ENCODE peak calls at places on chromosomes 6 and 20, in five cellular contexts. R, V, I, K and F are unnamed samples. For H3K36me3, the result is how much of the 10 kb centered on the place peaks cover.

GRCh38 chr6:168440520-168441433 is at the start of gene SMOC2:
- DNase-seq in I (no peak), V (no peak), R (no peak), K (peak), F (no peak)

GRCh38 chr20:19761853-19762252 is 3.8 kb downstream of the RIN2 start:
- DNase-seq in R (no peak), I (no peak), K (no peak), V (no peak), F (no peak)

GRCh38 chr6:133254552-133255228 is 13.5 kb downstream of the EYA4 start:
- DNase-seq in R (peak), I (no peak), K (no peak), V (no peak), F (no peak)

GRCh38 chr20:36881888-36882287 is 6.0 kb downstream of the TLDC2 start:
- DNase-seq in I (no peak), V (no peak), R (no peak), K (no peak), F (no peak)

GRCh38 chr6:5656226-5656625 is 350.5 kb downstream of the NRN1 start:
- DNase-seq in K (no peak), R (no peak), I (no peak), V (no peak), F (no peak)

GRCh38 chr20:22763257-22763906 is 179.0 kb upstream of the FOXA2 start:
- DNase-seq in I (no peak), K (peak), R (peak), V (no peak), F (no peak)

GRCh38 chr6:157456524-157456829 is 75.5 kb downstream of the ZDHHC14 start:
- DNase-seq in R (no peak), I (no peak), V (no peak), K (no peak), F (no peak)

GRCh38 chr20:17138237-17138636 is 88.6 kb upstream of the PCSK2 start:
- DNase-seq in I (no peak), V (no peak), K (no peak), R (no peak), F (no peak)

GRCh38 chr6:159404296-159404695 is 235.1 kb downstream of the FNDC1 start:
- DNase-seq in I (no peak), V (no peak), R (no peak), K (no peak), F (no peak)

GRCh38 chr6:42125663-42126062 is 16.8 kb downstream of the C6orf132 start:
- DNase-seq in K (no peak), R (no peak), V (no peak), I (no peak), F (no peak)

GRCh38 chr20:278607-279571 is 11.7 kb downstream of the C20orf96 start:
- DNase-seq in I (no peak), K (no peak), R (no peak), V (no peak), F (no peak)

DNA sequence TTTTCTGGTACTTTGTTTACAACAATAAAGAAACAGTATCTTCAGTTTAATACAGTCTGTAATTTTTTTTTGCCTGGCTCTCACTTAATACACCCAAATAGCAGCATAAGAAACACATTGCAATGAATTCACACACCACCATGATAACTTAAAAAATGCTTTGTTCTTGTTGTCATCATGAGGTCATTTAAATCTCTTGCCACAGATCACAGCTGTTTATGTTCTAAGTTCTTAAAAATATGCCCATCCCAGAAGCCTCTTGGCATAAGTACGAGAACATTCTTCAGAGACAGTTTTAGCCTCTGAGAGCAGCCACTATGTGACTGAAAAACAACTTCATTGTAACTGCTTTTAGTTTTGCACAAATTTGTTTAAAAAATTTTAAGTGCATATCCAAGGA is 47.9 kb downstream of the ESF1 start:
- DNase-seq in R (peak), V (no peak), I (no peak), K (no peak), F (no peak)
- H3K36me3 ChIP-seq in R (under half), V (under half), I (half or more), K (under half), F (under half)

GRCh38 chr6:149449054-149449453 is 35.8 kb downstream of the ZC3H12D start:
- DNase-seq in R (no peak), K (no peak), V (no peak), I (no peak), F (no peak)

GRCh38 chr6:149449831-149450678 is 34.8 kb downstream of the ZC3H12D start:
- DNase-seq in K (no peak), R (no peak), I (no peak), V (no peak), F (no peak)

GRCh38 chr6:149452062-149452939 is 32.5 kb downstream of the ZC3H12D start:
- DNase-seq in R (no peak), V (no peak), I (peak), K (peak), F (no peak)

GRCh38 chr6:149451361-149452061 is 33.3 kb downstream of the ZC3H12D start:
- DNase-seq in R (no peak), V (no peak), K (peak), I (no peak), F (peak)

GRCh38 chr6:149450679-149451360 is 34.0 kb downstream of the ZC3H12D start:
- DNase-seq in I (no peak), R (no peak), K (peak), V (no peak), F (no peak)
- H3K4me3 ChIP-seq in I (no peak), R (peak), K (peak), V (no peak), F (no peak)

GRCh38 chr20:57374343-57374930 is 16.8 kb upstream of the RBM38 start:
- DNase-seq in R (no peak), V (no peak), I (no peak), K (no peak), F (no peak)
- H3K36me3 ChIP-seq in R (half or more), V (under half), I (half or more), K (under half), F (half or more)

GRCh38 chr6:52422156-52422555 is 2.0 kb downstream of the EFHC1 start:
- DNase-seq in V (no peak), I (no peak), R (no peak), K (no peak), F (no peak)
- H3K4me3 ChIP-seq in V (no peak), I (no peak), R (no peak), K (no peak), F (no peak)

DNA sequence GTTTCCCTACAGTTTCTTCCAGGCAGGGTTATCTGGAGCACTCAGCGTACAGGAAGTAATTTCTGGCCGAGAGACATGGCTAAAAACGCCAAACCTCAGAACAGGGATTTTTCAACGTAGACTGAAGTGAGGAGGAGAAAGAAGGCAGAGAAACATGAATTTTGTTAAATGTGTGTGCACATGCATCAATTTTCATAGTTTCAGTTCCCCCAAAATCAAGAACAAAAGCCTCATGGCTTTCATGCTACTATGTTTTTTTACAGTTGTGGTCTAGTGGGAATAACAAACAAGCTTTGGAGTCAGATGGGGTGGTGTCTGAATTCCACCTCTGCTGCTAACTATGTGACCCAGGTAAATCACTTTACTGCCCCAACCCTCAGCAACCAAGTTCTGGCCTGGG is 4.9 kb downstream of the TOMM34 start:
- DNase-seq in R (no peak), I (no peak), K (no peak), V (no peak), F (no peak)
- H3K36me3 ChIP-seq in R (half or more), I (half or more), K (under half), V (under half), F (half or more)

GRCh38 chr20:58237318-58238182 is 9.1 kb upstream of the ANKRD60 start:
- DNase-seq in I (no peak), V (no peak), K (peak), R (peak), F (no peak)
- H3K4me3 ChIP-seq in I (no peak), V (peak), K (peak), R (peak), F (no peak)

DNA sequence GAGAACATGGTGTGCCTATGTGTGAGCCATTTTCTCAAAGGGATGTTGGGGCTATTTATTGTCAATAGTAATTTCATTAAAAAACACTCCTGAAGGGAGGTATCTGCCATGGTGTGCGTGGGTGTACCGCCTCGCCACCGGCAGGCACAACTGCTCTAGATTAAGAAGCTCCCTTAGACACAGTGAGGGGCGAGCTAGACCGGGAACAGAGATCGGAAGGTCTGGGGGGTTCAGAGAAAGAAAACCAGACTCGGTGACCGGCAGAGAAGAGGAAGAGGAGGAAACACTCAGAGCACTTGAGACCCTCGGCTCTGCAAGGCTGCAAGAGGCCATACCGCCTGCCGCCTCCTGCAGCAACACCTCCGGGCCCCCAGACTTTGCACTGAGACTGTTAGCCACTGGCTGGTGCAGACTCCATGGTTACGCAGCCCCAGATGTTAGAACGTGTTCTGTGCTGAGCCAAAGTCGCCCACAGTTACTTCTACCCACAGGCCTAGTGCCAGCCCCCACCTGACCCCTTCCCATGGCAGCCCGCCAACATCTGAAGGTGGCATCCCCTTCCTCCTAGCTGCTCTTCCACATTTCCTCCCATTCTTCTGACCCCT is 18.1 kb downstream of the PXDC1 start:
- DNase-seq in K (no peak), V (no peak), R (no peak), I (no peak), F (no peak)
- H3K36me3 ChIP-seq in K (under half), V (under half), R (half or more), I (half or more), F (under half)

GRCh38 chr6:2900221-2900807 is 2.8 kb downstream of the SERPINB9 start:
- DNase-seq in V (no peak), K (no peak), R (no peak), I (no peak), F (no peak)
- H3K4me3 ChIP-seq in V (no peak), K (no peak), R (no peak), I (no peak), F (peak)

DNA sequence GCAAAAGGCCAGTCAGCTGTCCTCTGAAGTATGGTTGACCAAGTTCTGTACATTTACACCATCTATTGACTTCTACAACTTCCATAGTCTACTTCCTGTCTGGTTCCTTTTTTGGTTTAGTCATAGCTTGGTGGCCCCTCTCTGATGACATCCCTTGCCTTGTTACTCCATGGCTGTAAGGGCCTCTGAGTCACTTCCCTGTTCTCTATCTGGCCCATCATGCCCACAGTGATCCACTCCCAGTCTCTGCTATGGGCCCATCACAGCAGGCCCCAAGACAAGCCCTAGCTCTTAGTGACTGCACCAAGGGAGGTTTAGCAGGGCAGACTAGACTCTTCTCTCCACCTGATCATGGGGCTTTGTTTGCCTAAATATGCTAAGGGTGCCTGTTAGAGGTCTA is 441.6 kb downstream of the HACE1 start:
- DNase-seq in K (no peak), I (no peak), V (no peak), R (no peak), F (no peak)
- H3K36me3 ChIP-seq in K (under half), I (under half), V (under half), R (under half), F (under half)

DNA sequence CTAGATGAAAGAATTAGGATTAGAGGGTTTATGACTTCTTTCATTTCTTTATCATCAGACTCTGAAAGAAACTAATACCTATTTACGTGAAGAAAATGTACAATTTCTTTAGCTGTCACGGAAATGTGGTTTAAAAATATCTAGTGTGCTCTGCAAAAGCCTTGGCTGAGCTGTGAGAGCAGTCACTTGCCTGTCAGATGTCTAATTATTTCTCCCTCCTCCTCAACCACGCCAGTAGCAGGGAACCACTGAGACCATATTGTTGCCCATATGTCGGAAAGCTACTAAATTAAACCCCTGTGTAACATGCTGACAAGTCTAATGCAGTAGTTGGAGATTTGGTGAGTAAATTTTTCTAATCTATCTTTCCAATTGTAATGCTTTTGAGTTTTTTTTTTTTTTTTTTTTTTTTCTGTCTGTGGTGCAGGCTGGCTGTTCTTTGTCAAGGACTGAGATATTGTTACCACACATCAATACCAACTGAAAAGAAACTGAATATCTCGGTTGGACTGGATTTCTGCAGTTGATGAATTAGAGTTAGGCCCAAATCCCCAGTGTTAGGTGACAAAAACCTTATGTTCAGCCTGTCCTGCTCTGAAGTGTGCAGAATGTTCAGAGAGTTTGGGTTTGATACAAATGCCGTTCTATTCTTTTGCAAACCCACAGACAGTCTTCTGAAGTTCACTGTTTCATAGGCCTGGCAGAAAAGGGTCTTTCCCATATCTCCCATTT is 302.9 kb upstream of the SYNCRIP start:
- DNase-seq in R (no peak), V (no peak), I (no peak), K (no peak), F (no peak)
- H3K4me3 ChIP-seq in R (no peak), V (no peak), I (no peak), K (no peak), F (no peak)